ENCODE peak calls at places on chromosomes 6 and 20, in eight cellular contexts. D is T-helper 1 cell; F is NCI-H1417 treated with DMSO at 0.1 percent for 48 hours; G is NCI-H1436 treated with DMSO at 0.1 percent for 48 hours; T is GM10248; H is GM06990; E is 8988T; Q is activated T-helper 1 cell treated with anti-CD3 and anti-CD28 coated beads, Interleukin-12 subunit alpha, Interleukin-12 subunit beta, Interleukin-2, Interleukin-4 antibody, amounts not matched to agents 30 ng/mL and 10 ng/mL and 1 ng/mL, durations not matched to agents 14 hours and 24 hours and 36 hours. I is an unnamed sample.

GRCh38 chr6:139871844-139872510 is 497.5 kb upstream of the CITED2 start:
- DNase-seq in D (no peak), F (no peak), G (no peak), T (no peak), H (no peak), E (no peak), Q (no peak), I (no peak)

GRCh38 chr6:79750806-79751205 is 119.7 kb downstream of the SH3BGRL2 start:
- DNase-seq in D (no peak), F (no peak), G (no peak), T (no peak), H (no peak), E (no peak), Q (no peak), I (peak; percentile 58)

GRCh38 chr20:50595988-50596693 is 86.0 kb downstream of the PTPN1 start:
- DNase-seq in D (no peak), F (no peak), G (no peak), T (no peak), H (no peak), E (no peak), Q (no peak), I (no peak)

GRCh38 chr6:110550353-110550752 is 73.9 kb upstream of the SLC22A16 start:
- DNase-seq in D (no peak), F (no peak), G (no peak), T (no peak), H (no peak), E (no peak), Q (no peak), I (no peak)

GRCh38 chr6:106530502-106530901 is 98.8 kb downstream of the RTN4IP1 start:
- DNase-seq in D (no peak), F (no peak), G (no peak), T (no peak), H (no peak), E (no peak), Q (no peak), I (no peak)

GRCh38 chr20:53262294-53262840 is 290.2 kb downstream of the TSHZ2 start:
- DNase-seq in D (no peak), F (no peak), G (no peak), T (no peak), H (no peak), E (no peak), Q (no peak), I (no peak)

GRCh38 chr6:39865011-39865888 is 69.0 kb downstream of the MOCS1 start:
- DNase-seq in D (no peak), F (no peak), G (no peak), T (peak; percentile 75), H (peak; percentile 9), E (peak; percentile 46), Q (peak; percentile 19), I (peak; percentile 4)

GRCh38 chr6:160933256-160933655 is 58.3 kb upstream of the MAP3K4 start:
- DNase-seq in D (no peak), F (no peak), G (no peak), T (no peak), H (no peak), E (peak; percentile 27), Q (no peak), I (no peak)

GRCh38 chr20:32585011-32585518 is at the start of gene NOL4L:
- DNase-seq in D (no peak), F (no peak), G (no peak), T (no peak), H (peak; percentile 36), E (peak; percentile 59), Q (peak; percentile 17), I (no peak)

GRCh38 chr20:49657118-49657901 is 56.4 kb downstream of the B4GALT5 start:
- DNase-seq in D (no peak), F (no peak), G (no peak), T (no peak), H (no peak), E (no peak), Q (no peak), I (no peak)

GRCh38 chr20:8404912-8405635 is 273.0 kb downstream of the PLCB1 start:
- DNase-seq in D (no peak), F (no peak), G (no peak), T (no peak), H (no peak), E (no peak), Q (no peak), I (no peak)

GRCh38 chr6:166619912-166620311 is 7.1 kb downstream of the RPS6KA2 start:
- DNase-seq in D (no peak), F (no peak), G (no peak), T (no peak), H (no peak), E (no peak), Q (no peak), I (no peak)